ENCODE peak calls at places on chromosome 10, in four cellular contexts. T is H9, M is H1, U is mesendoderm. E is an unnamed sample.

GRCh38 chr10:118981946-118982345 is 47.6 kb upstream of the NANOS1 start:
- DNase-seq in T (peak), M (no peak), U (no peak), E (no peak)

GRCh38 chr10:43024524-43024923 is 52.3 kb upstream of the RET start:
- DNase-seq in T (no peak), M (no peak), U (no peak), E (no peak)

GRCh38 chr10:43825421-43825820 is 176.7 kb upstream of the ZNF32 start:
- DNase-seq in T (no peak), M (no peak), U (no peak), E (no peak)

GRCh38 chr10:111973306-111973705 is 210.3 kb downstream of the GPAM start:
- DNase-seq in T (no peak), M (no peak), U (no peak), E (no peak)

GRCh38 chr10:70331486-70332268 is 47.9 kb upstream of the NPFFR1 start:
- DNase-seq in T (no peak), M (no peak), U (peak), E (peak)

GRCh38 chr10:70343712-70344111 is 38.7 kb downstream of the LRRC20 start:
- DNase-seq in T (no peak), M (no peak), U (no peak), E (no peak)

GRCh38 chr10:14617125-14617524 is 157.6 kb downstream of the FAM107B start:
- DNase-seq in T (no peak), M (no peak), U (no peak), E (no peak)

GRCh38 chr10:115402690-115403089 is 309.5 kb downstream of the ATRNL1 start:
- DNase-seq in T (no peak), M (no peak), U (no peak), E (peak)

GRCh38 chr10:75043256-75044121 is 68.0 kb upstream of the SAMD8 start:
- DNase-seq in T (peak), M (no peak), U (no peak), E (no peak)

GRCh38 chr10:59557642-59558041 is 152.0 kb downstream of the SLC16A9 start:
- DNase-seq in T (no peak), M (no peak), U (peak), E (no peak)

GRCh38 chr10:62689712-62690111 is 114.8 kb upstream of the ADO start:
- DNase-seq in T (no peak), M (no peak), U (no peak), E (no peak)

GRCh38 chr10:84333864-84334451 is 5.6 kb downstream of the CCSER2 start:
- DNase-seq in T (no peak), M (no peak), U (peak), E (peak)

GRCh38 chr10:104449402-104449801 is 95.8 kb downstream of the CFAP58 start:
- DNase-seq in T (no peak), M (no peak), U (no peak), E (peak)

GRCh38 chr10:23694921-23695824 is 256.3 kb downstream of the OTUD1 start:
- DNase-seq in T (peak), M (no peak), U (peak), E (no peak)

GRCh38 chr10:14050598-14050997 is 280.1 kb downstream of the FRMD4A start:
- DNase-seq in T (no peak), M (no peak), U (no peak), E (no peak)

GRCh38 chr10:35563266-35563891 is 41.8 kb upstream of the GJD4 start:
- DNase-seq in T (peak), M (peak), U (peak), E (peak)

GRCh38 chr10:113230018-113230610 is 280.1 kb downstream of the TCF7L2 start:
- DNase-seq in T (no peak), M (no peak), U (peak), E (no peak)

GRCh38 chr10:99855479-99856071 is 73.1 kb downstream of the ABCC2 start:
- DNase-seq in T (no peak), M (no peak), U (no peak), E (no peak)

GRCh38 chr10:103510791-103511757 is 17.6 kb downstream of the NEURL1 start:
- DNase-seq in T (peak), M (no peak), U (no peak), E (no peak)

GRCh38 chr10:131889755-131890154 is 11.1 kb upstream of the PPP2R2D start:
- DNase-seq in T (no peak), M (no peak), U (no peak), E (no peak)

GRCh38 chr10:131892817-131893675 is 7.8 kb upstream of the PPP2R2D start:
- DNase-seq in T (no peak), M (no peak), U (no peak), E (no peak)

GRCh38 chr10:131890276-131891195 is 10.3 kb upstream of the PPP2R2D start:
- DNase-seq in T (no peak), M (no peak), U (no peak), E (no peak)

GRCh38 chr10:131891196-131891928 is 9.4 kb upstream of the PPP2R2D start:
- DNase-seq in T (peak), M (peak), U (peak), E (peak)

DNA sequence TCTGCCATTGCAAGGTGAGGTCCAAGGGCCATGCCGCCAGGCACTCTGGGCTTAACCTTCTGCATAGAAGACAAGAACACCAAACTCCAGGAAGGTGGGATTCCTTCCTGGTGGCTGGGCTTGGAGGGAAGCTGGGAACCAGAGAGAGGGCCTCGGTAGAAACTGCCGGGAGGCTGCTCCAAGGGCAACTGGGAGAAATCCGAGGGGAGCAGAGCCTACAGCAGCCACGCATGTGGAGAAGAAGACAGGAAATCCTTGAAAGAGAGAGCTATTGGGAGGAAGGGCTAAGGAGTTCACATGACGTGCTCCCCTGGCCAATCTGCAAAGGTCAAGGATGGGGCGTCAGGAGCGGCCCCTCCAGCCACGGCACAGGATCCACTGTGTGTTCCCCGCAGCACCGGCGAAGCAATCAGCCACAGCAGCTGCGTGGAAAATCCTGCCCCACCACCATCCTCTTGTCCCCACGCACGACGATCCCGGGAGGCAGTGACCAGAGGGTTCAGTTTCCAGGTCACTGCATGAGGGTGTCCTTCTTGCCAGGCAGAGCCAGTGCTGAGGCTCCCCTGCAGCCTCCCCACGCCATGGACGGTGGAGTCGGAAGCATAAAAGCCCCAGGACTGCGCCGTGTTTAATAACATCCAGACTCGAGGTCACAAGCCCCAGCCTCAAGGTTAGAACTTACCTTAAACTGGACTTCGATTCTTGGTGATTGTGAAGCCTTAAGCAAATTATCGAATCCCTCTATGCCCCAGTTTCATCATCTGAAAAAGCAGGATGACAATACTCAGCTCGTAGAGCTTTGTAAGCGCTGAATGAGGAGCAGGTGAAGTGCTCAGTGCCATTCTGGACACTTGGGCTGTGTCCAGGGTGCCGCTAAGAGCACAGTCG is 8.6 kb upstream of the PPP2R2D start:
- DNase-seq in T (no peak), M (no peak), U (no peak), E (no peak)
- H3K56ac ChIP-seq in T (no peak), M (no peak), U (no peak), E (no peak)

DNA sequence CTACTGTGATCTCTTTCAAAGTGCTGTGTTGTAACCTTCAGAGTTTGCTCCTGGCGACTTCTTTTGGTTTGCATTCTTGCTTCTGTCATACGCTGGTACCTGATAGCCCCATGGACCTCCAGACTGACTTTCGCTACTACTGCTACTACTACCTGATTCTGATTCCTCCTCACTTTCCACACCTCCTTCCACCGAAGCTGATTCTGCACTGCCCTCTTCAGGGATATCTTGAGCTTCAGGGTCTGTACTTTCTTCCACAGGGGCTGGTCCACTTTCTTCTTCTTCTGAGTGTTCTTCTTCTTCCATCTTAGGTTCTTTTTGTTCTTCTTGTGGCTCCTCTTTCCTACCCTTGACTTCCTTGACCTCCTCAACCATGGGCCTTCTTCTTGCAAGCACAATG is 992.4 kb downstream of the PCDH15 start:
- DNase-seq in T (peak), M (no peak), U (peak), E (no peak)
- H3K56ac ChIP-seq in T (no peak), M (no peak), U (peak), E (no peak)

GRCh38 chr10:125379592-125379991 is 219.2 kb upstream of the CTBP2 start:
- DNase-seq in T (no peak), M (no peak), U (no peak), E (no peak)
- H3K56ac ChIP-seq in T (no peak), M (no peak), U (no peak), E (no peak)

GRCh38 chr10:79280956-79281355 is 66.3 kb upstream of the PPIF start:
- DNase-seq in T (no peak), M (no peak), U (no peak), E (no peak)
- H3K56ac ChIP-seq in T (no peak), M (no peak), U (no peak), E (no peak)

GRCh38 chr10:10722422-10722821 is 295.2 kb upstream of the CELF2 start:
- DNase-seq in T (no peak), M (no peak), U (no peak), E (no peak)
- H3K56ac ChIP-seq in T (no peak), M (no peak), U (no peak), E (no peak)